ENCODE peak calls at places on chromosomes 12 and 14, in ten cellular contexts. M is HuH-7; E is NCI-H460; F is endodermal cell; B is stimulated activated CD4-positive, alpha-beta T cell treated with anti-CD3 and anti-CD28 coated beads, Interleukin-12 subunit alpha, Interleukin-12 subunit beta, amount 100 ng/mL, for 4 hours; D is naive B cell; R is mesothelial cell of epicardium; A is NCI-H748 treated with DMSO at 0.1 percent for 48 hours; Q is GM10248; X is NCI-H345. N is an unnamed sample.

GRCh38 chr12:112347521-112347920 is 34.7 kb downstream of the HECTD4 start:
- DNase-seq in R (no peak), D (no peak), F (no peak), A (no peak), M (no peak), Q (peak), E (no peak), B (no peak), X (no peak), N (no peak)

GRCh38 chr14:104978774-104979691 is 859 bp upstream of the AHNAK2 start:
- DNase-seq in E (no peak), F (peak), R (no peak), D (no peak), M (no peak), A (no peak), B (no peak), X (no peak), Q (no peak), N (no peak)

GRCh38 chr14:53048631-53049030 is 97.8 kb upstream of the FERMT2 start:
- DNase-seq in X (no peak), F (no peak), M (no peak), D (no peak), E (no peak), Q (no peak), B (no peak), A (no peak), R (no peak), N (no peak)

GRCh38 chr14:99511421-99512109 is 30.4 kb downstream of the CCNK start:
- DNase-seq in Q (no peak), R (no peak), D (no peak), B (no peak), X (no peak), F (no peak), A (no peak), M (no peak), E (peak), N (no peak)

GRCh38 chr14:89779707-89780106 is 174.8 kb downstream of the EFCAB11 start:
- DNase-seq in B (no peak), Q (no peak), F (peak), X (no peak), A (no peak), R (no peak), M (no peak), E (no peak), D (no peak), N (no peak)

GRCh38 chr14:81633496-81633895 is 99.8 kb upstream of the SEL1L start:
- DNase-seq in A (no peak), X (no peak), F (no peak), D (no peak), E (no peak), R (no peak), M (no peak), B (no peak), Q (no peak), N (no peak)

GRCh38 chr14:92568621-92569479 is 55.3 kb downstream of the RIN3 start:
- DNase-seq in R (no peak), D (peak), F (no peak), X (no peak), E (no peak), B (no peak), Q (peak), M (no peak), A (no peak), N (no peak)

GRCh38 chr12:89571481-89572190 is 45.8 kb upstream of the POC1B start:
- DNase-seq in Q (no peak), A (no peak), E (no peak), M (no peak), F (no peak), X (no peak), B (no peak), R (no peak), D (no peak), N (no peak)

GRCh38 chr12:96427269-96427729 is 27.1 kb upstream of the CDK17 start:
- DNase-seq in D (no peak), E (peak), A (no peak), B (no peak), Q (no peak), R (peak), X (no peak), M (no peak), F (peak), N (no peak)

GRCh38 chr12:26027401-26027800 is 68.9 kb downstream of the RASSF8 start:
- DNase-seq in M (no peak), A (no peak), X (no peak), R (no peak), Q (no peak), B (no peak), F (no peak), D (no peak), E (no peak), N (no peak)

GRCh38 chr12:51672334-51672733 is 81.3 kb downstream of the SCN8A start:
- DNase-seq in X (no peak), E (no peak), M (no peak), R (no peak), F (no peak), A (no peak), Q (no peak), B (no peak), D (no peak), N (no peak)

GRCh38 chr12:53466640-53467039 is 14.7 kb downstream of the PCBP2 start:
- DNase-seq in M (no peak), B (no peak), E (no peak), Q (no peak), A (no peak), F (no peak), X (no peak), D (no peak), R (no peak), N (no peak)

GRCh38 chr12:63882844-63883243 is 38.3 kb downstream of the SRGAP1 start:
- DNase-seq in M (no peak), B (no peak), F (peak), E (no peak), A (no peak), Q (no peak), D (no peak), R (no peak), X (peak), N (no peak)

GRCh38 chr12:89873745-89874144 is 165.1 kb upstream of the ATP2B1 start:
- DNase-seq in Q (no peak), D (no peak), R (no peak), B (no peak), M (no peak), A (no peak), F (no peak), E (no peak), X (no peak), N (no peak)

GRCh38 chr12:132700212-132700913 is 10.3 kb upstream of the PGAM5 start:
- DNase-seq in A (no peak), F (no peak), R (no peak), D (no peak), Q (no peak), E (no peak), M (no peak), X (no peak), B (no peak), N (no peak)

GRCh38 chr14:100748403-100748802 is 21.7 kb downstream of the DLK1 start:
- DNase-seq in F (peak), M (no peak), E (no peak), X (no peak), D (no peak), Q (no peak), R (peak), B (no peak), A (no peak), N (no peak)

GRCh38 chr14:92501891-92502351 is 11.7 kb upstream of the RIN3 start:
- DNase-seq in F (peak), R (no peak), M (no peak), E (no peak), D (no peak), Q (no peak), X (no peak), A (no peak), B (no peak), N (peak)

GRCh38 chr14:93525691-93526451 is 95.1 kb downstream of the UNC79 start:
- DNase-seq in Q (no peak), M (no peak), D (no peak), B (no peak), X (no peak), F (no peak), R (no peak), A (no peak), E (no peak), N (no peak)

GRCh38 chr12:9646794-9647622 is 22.5 kb upstream of the CLEC2D start:
- DNase-seq in R (no peak), M (no peak), F (peak), D (no peak), X (no peak), A (no peak), Q (no peak), B (no peak), E (no peak), N (no peak)

GRCh38 chr12:2057041-2057792 is 4.4 kb downstream of the CACNA1C start:
- DNase-seq in D (no peak), X (peak), R (peak), M (peak), F (peak), Q (peak), E (peak), A (peak), B (peak), N (no peak)

GRCh38 chr14:34981743-34982420 is 910 bp upstream of the SRP54 start:
- DNase-seq in E (no peak), X (no peak), R (peak), D (peak), B (peak), A (no peak), Q (no peak), F (peak), M (no peak), N (no peak)

GRCh38 chr12:76244298-76244697 is 103.9 kb downstream of the BBS10 start:
- DNase-seq in F (no peak), B (no peak), Q (no peak), M (no peak), D (no peak), A (no peak), E (no peak), R (no peak), X (no peak), N (no peak)

N was measured in omental fat pad.